ENCODE peak calls at places on chromosomes 6 and 20, in six cellular contexts. Q is K562, K is A549, B is HepG2, M is GM12878, V is NB4. C is an unnamed sample.

GRCh38 chr6:149473080-149474052 is 11.4 kb downstream of the ZC3H12D start:
- DNase-seq in Q (no peak), M (no peak), K (peak; percentile 41), V (peak; percentile 73), B (peak; percentile 65), C (no peak)

GRCh38 chr6:33288942-33289783 is at the start of the genes PFDN6 and WDR46:
- DNase-seq in K (peak; percentile 86), V (peak; percentile 94), Q (peak; percentile 97), M (peak; percentile 89), B (peak; percentile 95), C (peak; percentile 96)

GRCh38 chr20:41387433-41387832 is 20.8 kb upstream of the EMILIN3 start:
- DNase-seq in Q (no peak), B (peak; percentile 31), K (no peak), V (no peak), M (no peak), C (no peak)

GRCh38 chr6:17863971-17864754 is 123.3 kb downstream of the KIF13A start:
- DNase-seq in Q (no peak), B (peak; percentile 15), K (peak; percentile 39), V (no peak), M (no peak), C (peak; percentile 72)

GRCh38 chr6:131640100-131640499 is 3.0 kb downstream of the ENPP3 start:
- DNase-seq in B (no peak), V (no peak), M (no peak), K (no peak), Q (no peak), C (no peak)

GRCh38 chr6:142537612-142538478 is 236.0 kb downstream of the ADGRG6 start:
- DNase-seq in Q (peak; percentile 56), B (peak; percentile 45), K (peak; percentile 48), M (no peak), V (peak; percentile 44), C (peak; percentile 18)

GRCh38 chr6:137233561-137234504 is 14.6 kb upstream of the IFNGR1 start:
- DNase-seq in B (peak; percentile 58), M (no peak), Q (peak; percentile 21), V (peak; percentile 92), K (peak; percentile 83), C (peak; percentile 91)

GRCh38 chr6:53544050-53544499 is 826 bp downstream of the GCLC start:
- DNase-seq in K (no peak), V (no peak), B (no peak), M (no peak), Q (no peak), C (no peak)

GRCh38 chr6:21164768-21165326 is 428.7 kb upstream of the SOX4 start:
- DNase-seq in K (no peak), M (no peak), B (no peak), V (peak; percentile 12), Q (no peak), C (peak; percentile 66)

GRCh38 chr6:149118737-149119653 is 198.5 kb upstream of the TAB2 start:
- DNase-seq in K (no peak), Q (peak; percentile 84), V (peak; percentile 47), B (no peak), M (no peak), C (peak; percentile 30)

GRCh38 chr6:42547407-42548329 is 16.2 kb upstream of the UBR2 start:
- DNase-seq in B (peak; percentile 48), M (no peak), Q (peak; percentile 92), K (peak; percentile 72), V (peak; percentile 89), C (peak; percentile 87)

GRCh38 chr6:113306552-113307145 is 550.5 kb upstream of the MARCKS start:
- DNase-seq in B (peak; percentile 62), V (peak; percentile 59), M (peak; percentile 57), K (peak; percentile 21), Q (peak; percentile 9), C (peak; percentile 36)

GRCh38 chr20:50055524-50056083 is 57.3 kb downstream of the UBE2V1 start:
- DNase-seq in K (no peak), Q (no peak), V (no peak), B (no peak), M (no peak), C (no peak)

GRCh38 chr20:841568-842546 is 8.3 kb downstream of the FAM110A start:
- DNase-seq in M (no peak), V (no peak), B (no peak), Q (no peak), K (no peak), C (no peak)
- TF ChIP-seq MAX in M (no peak), V (no peak), B (no peak), Q (no peak), K (no peak), C (no peak)

GRCh38 chr6:6840831-6841263 is 252.3 kb downstream of the LY86 start:
- DNase-seq in B (no peak), K (no peak), Q (no peak), V (peak; percentile 95), M (no peak), C (no peak)
- TF ChIP-seq MYC in B (no peak), K (no peak), Q (no peak), V (peak; percentile 22), M (no peak), C (no peak)

GRCh38 chr6:134477991-134478635 is 160.2 kb upstream of the SGK1 start:
- DNase-seq in V (no peak), M (no peak), K (no peak), Q (no peak), B (no peak), C (no peak)

GRCh38 chr6:134478764-134479399 is 161.0 kb upstream of the SGK1 start:
- DNase-seq in V (no peak), M (no peak), B (no peak), Q (no peak), K (no peak), C (no peak)

GRCh38 chr6:134481953-134482352 is 164.0 kb upstream of the SGK1 start:
- DNase-seq in V (no peak), B (no peak), K (no peak), M (no peak), Q (no peak), C (no peak)

GRCh38 chr6:134482585-134483346 is 164.9 kb upstream of the SGK1 start:
- DNase-seq in Q (no peak), V (no peak), M (no peak), K (no peak), B (no peak), C (peak; percentile 60)

DNA sequence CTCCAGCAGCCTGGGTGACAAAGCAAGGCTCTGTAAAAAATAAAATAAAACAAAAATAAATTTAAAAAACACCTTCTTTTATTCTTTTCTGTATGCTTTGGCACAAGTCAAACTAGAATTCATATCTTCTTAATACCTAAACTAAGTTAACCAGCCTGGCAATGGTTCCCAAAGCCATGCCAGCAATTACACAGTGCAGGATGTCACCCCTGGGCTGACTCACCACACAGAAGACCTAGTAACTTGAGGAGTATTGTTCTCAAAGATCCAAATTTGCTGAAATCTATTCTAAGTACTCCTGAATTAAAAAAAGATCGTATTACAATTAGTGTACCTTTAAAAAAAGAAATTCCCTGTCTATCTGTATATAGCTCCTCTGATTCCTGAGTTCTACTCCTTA is 162.7 kb upstream of the SGK1 start:
- DNase-seq in M (no peak), B (no peak), V (no peak), K (no peak), Q (no peak), C (peak; percentile 79)
- TF ChIP-seq MAX in M (no peak), B (no peak), V (no peak), K (no peak), Q (no peak), C (no peak)

GRCh38 chr6:73134588-73134987 is 90.7 kb downstream of the KHDC1L start:
- DNase-seq in M (no peak), K (peak; percentile 56), B (peak; percentile 16), Q (peak; percentile 30), V (peak; percentile 43), C (peak; percentile 47)
- TF ChIP-seq MYC in M (no peak), K (no peak), B (no peak), Q (peak; percentile 20), V (no peak), C (no peak)

DNA sequence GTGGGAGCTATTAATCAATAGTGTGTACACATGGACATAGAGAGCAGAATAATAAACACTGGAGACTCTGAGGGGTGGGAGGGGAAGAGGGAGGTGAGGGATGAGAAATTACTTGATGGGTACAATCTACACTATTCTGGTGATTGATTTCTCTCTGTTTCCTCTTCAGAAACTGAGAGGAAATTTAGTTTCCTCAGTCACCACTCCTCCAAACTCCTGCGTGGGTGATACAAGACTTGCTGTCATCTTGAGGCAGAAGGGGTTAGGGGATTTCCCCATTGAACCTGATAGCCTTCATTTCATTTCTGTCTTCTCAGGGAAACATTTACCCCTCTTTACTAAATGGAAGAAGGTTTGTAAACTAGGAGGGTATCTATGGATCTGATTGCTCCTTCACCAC is 84.3 kb upstream of the ESR1 start:
- DNase-seq in K (no peak), M (no peak), B (no peak), Q (no peak), V (no peak), C (no peak)
- TF ChIP-seq MAX in K (no peak), M (no peak), B (no peak), Q (no peak), V (no peak), C (no peak)

GRCh38 chr6:1895721-1896120 is 286.0 kb downstream of the FOXC1 start:
- DNase-seq in Q (no peak), B (no peak), V (no peak), M (no peak), K (no peak), C (peak; percentile 56)

GRCh38 chr6:1892716-1893115 is 283.0 kb downstream of the FOXC1 start:
- DNase-seq in V (no peak), M (no peak), K (no peak), B (no peak), Q (no peak), C (no peak)

GRCh38 chr6:1896897-1897296 is 287.2 kb downstream of the FOXC1 start:
- DNase-seq in K (no peak), Q (no peak), B (no peak), M (no peak), V (no peak), C (no peak)

GRCh38 chr6:1893470-1894130 is 283.9 kb downstream of the FOXC1 start:
- DNase-seq in K (no peak), B (no peak), Q (peak; percentile 20), V (no peak), M (no peak), C (no peak)

GRCh38 chr6:1894954-1895353 is 285.2 kb downstream of the FOXC1 start:
- DNase-seq in M (no peak), Q (no peak), V (no peak), K (no peak), B (no peak), C (no peak)
- TF ChIP-seq MYC in M (no peak), Q (no peak), V (no peak), K (no peak), B (no peak), C (no peak)

C was measured in endothelial cell of umbilical vein.